ENCODE peak calls at places on chromosome 1, in seven cellular contexts. One of them, this sample, is unnamed.

GRCh38 chr1:21672478-21673276 is 3.5 kb upstream of the RAP1GAP start:
- DNase-seq in COR-L47: no peak
- DNase-seq in mucosa of gallbladder: no peak
- DNase-seq in left ventricle myocardium superior: no peak
- DNase-seq in non-pigmented ciliary epithelial cell: no peak
- DNase-seq in MCF 10A: no peak
- DNase-seq in choroid plexus epithelial cell: no peak
- DNase-seq in this sample: no peak

GRCh38 chr1:44029260-44029910 is 1.9 kb downstream of the SLC6A9 start:
- DNase-seq in COR-L47: no peak
- DNase-seq in mucosa of gallbladder: no peak
- DNase-seq in left ventricle myocardium superior: no peak
- DNase-seq in non-pigmented ciliary epithelial cell: no peak
- DNase-seq in MCF 10A: no peak
- DNase-seq in choroid plexus epithelial cell: no peak
- DNase-seq in this sample: no peak

GRCh38 chr1:33428661-33429060 is 2.2 kb downstream of the PHC2 start:
- DNase-seq in COR-L47: no peak
- DNase-seq in mucosa of gallbladder: no peak
- DNase-seq in left ventricle myocardium superior: no peak
- DNase-seq in non-pigmented ciliary epithelial cell: no peak
- DNase-seq in MCF 10A: no peak
- DNase-seq in choroid plexus epithelial cell: no peak
- DNase-seq in this sample: no peak

GRCh38 chr1:3483801-3484444 is 29.5 kb downstream of the ARHGEF16 start:
- DNase-seq in COR-L47: no peak
- DNase-seq in mucosa of gallbladder: no peak
- DNase-seq in left ventricle myocardium superior: peak
- DNase-seq in non-pigmented ciliary epithelial cell: no peak
- DNase-seq in MCF 10A: peak
- DNase-seq in choroid plexus epithelial cell: peak
- DNase-seq in this sample: no peak

GRCh38 chr1:206442101-206442500 is 28.2 kb upstream of the IKBKE start:
- DNase-seq in COR-L47: no peak
- DNase-seq in mucosa of gallbladder: no peak
- DNase-seq in left ventricle myocardium superior: no peak
- DNase-seq in non-pigmented ciliary epithelial cell: no peak
- DNase-seq in MCF 10A: peak
- DNase-seq in choroid plexus epithelial cell: peak
- DNase-seq in this sample: no peak

GRCh38 chr1:12407050-12407961 is 177.5 kb downstream of the VPS13D start:
- DNase-seq in COR-L47: no peak
- DNase-seq in mucosa of gallbladder: peak
- DNase-seq in left ventricle myocardium superior: no peak
- DNase-seq in non-pigmented ciliary epithelial cell: peak
- DNase-seq in MCF 10A: peak
- DNase-seq in choroid plexus epithelial cell: peak
- DNase-seq in this sample: no peak

GRCh38 chr1:56169856-56170255 is 409.5 kb downstream of the PLPP3 start:
- DNase-seq in COR-L47: no peak
- DNase-seq in mucosa of gallbladder: no peak
- DNase-seq in left ventricle myocardium superior: no peak
- DNase-seq in non-pigmented ciliary epithelial cell: no peak
- DNase-seq in MCF 10A: no peak
- DNase-seq in choroid plexus epithelial cell: no peak
- DNase-seq in this sample: no peak

GRCh38 chr1:188652678-188653077 is 1823.9 kb downstream of the PLA2G4A start:
- DNase-seq in COR-L47: no peak
- DNase-seq in mucosa of gallbladder: no peak
- DNase-seq in left ventricle myocardium superior: no peak
- DNase-seq in non-pigmented ciliary epithelial cell: peak
- DNase-seq in MCF 10A: no peak
- DNase-seq in choroid plexus epithelial cell: peak
- DNase-seq in this sample: no peak

GRCh38 chr1:197890936-197891335 is 11.5 kb upstream of the C1orf53 start:
- DNase-seq in COR-L47: no peak
- DNase-seq in mucosa of gallbladder: no peak
- DNase-seq in left ventricle myocardium superior: no peak
- DNase-seq in non-pigmented ciliary epithelial cell: no peak
- DNase-seq in MCF 10A: no peak
- DNase-seq in choroid plexus epithelial cell: no peak
- DNase-seq in this sample: no peak

GRCh38 chr1:20343149-20343936 is 52.7 kb downstream of the VWA5B1 start:
- DNase-seq in COR-L47: no peak
- DNase-seq in mucosa of gallbladder: peak
- DNase-seq in left ventricle myocardium superior: peak
- DNase-seq in non-pigmented ciliary epithelial cell: no peak
- DNase-seq in MCF 10A: no peak
- DNase-seq in choroid plexus epithelial cell: no peak
- DNase-seq in this sample: no peak

GRCh38 chr1:247467008-247467572 is 9.2 kb upstream of the OR2B11 start:
- DNase-seq in COR-L47: no peak
- DNase-seq in mucosa of gallbladder: no peak
- DNase-seq in left ventricle myocardium superior: no peak
- DNase-seq in non-pigmented ciliary epithelial cell: no peak
- DNase-seq in MCF 10A: no peak
- DNase-seq in choroid plexus epithelial cell: no peak
- DNase-seq in this sample: no peak

GRCh38 chr1:172185206-172185605 is 235.3 kb upstream of the C1orf105 start:
- DNase-seq in COR-L47: no peak
- DNase-seq in mucosa of gallbladder: no peak
- DNase-seq in left ventricle myocardium superior: no peak
- DNase-seq in non-pigmented ciliary epithelial cell: no peak
- DNase-seq in MCF 10A: no peak
- DNase-seq in choroid plexus epithelial cell: peak
- DNase-seq in this sample: no peak

This sample was measured in activated CD4-positive, CD25-positive, alpha-beta regulatory T cell.